ENCODE peak calls at places on chromosomes 1 and 21, in five cellular contexts. O, N, C, T and M are unnamed samples.

GRCh38 chr1:94255476-94255875 is 18.1 kb upstream of the ARHGAP29 start:
- DNase-seq in O (no peak), N (no peak), C (no peak), T (no peak), M (no peak)

GRCh38 chr1:19596065-19596718 is 47.9 kb upstream of the NBL1 start:
- DNase-seq in O (no peak), N (peak), C (peak), T (no peak), M (no peak)

GRCh38 chr1:23452011-23452411 is 27.5 kb upstream of the TCEA3 start:
- DNase-seq in O (no peak), N (no peak), C (peak), T (no peak), M (no peak)

GRCh38 chr21:26847951-26848350 is 2.7 kb upstream of the ADAMTS1 start:
- DNase-seq in O (no peak), N (no peak), C (no peak), T (no peak), M (no peak)

GRCh38 chr21:42755766-42756579 is 102.6 kb downstream of the PDE9A start:
- DNase-seq in O (no peak), N (no peak), C (no peak), T (no peak), M (no peak)

GRCh38 chr1:145979746-145980435 is 15.4 kb downstream of the POLR3GL start:
- DNase-seq in O (peak), N (no peak), C (no peak), T (no peak), M (peak)

GRCh38 chr1:43945898-43946243 is 879 bp upstream of the IPO13 start:
- DNase-seq in O (no peak), N (no peak), C (no peak), T (no peak), M (no peak)

GRCh38 chr1:59107916-59108315 is 189.0 kb upstream of the FGGY start:
- DNase-seq in O (no peak), N (no peak), C (no peak), T (no peak), M (no peak)

GRCh38 chr1:93459126-93459525 is 11.2 kb downstream of the FNBP1L start:
- DNase-seq in O (no peak), N (no peak), C (no peak), T (no peak), M (no peak)

GRCh38 chr1:184254849-184255248 is 132.0 kb upstream of the C1orf21 start:
- DNase-seq in O (no peak), N (no peak), C (no peak), T (no peak), M (no peak)

GRCh38 chr1:15244813-15245212 is 2.2 kb upstream of the FHAD1 start:
- DNase-seq in O (no peak), N (no peak), C (no peak), T (no peak), M (no peak)

GRCh38 chr1:15243275-15244043 is 3.6 kb upstream of the FHAD1 start:
- DNase-seq in O (no peak), N (no peak), C (no peak), T (no peak), M (no peak)

GRCh38 chr1:15246960-15247614 is at the start of gene FHAD1:
- DNase-seq in O (no peak), N (no peak), C (peak), T (no peak), M (no peak)

GRCh38 chr1:15248238-15248637 is 1.2 kb downstream of the FHAD1 start:
- DNase-seq in O (no peak), N (no peak), C (no peak), T (no peak), M (no peak)

GRCh38 chr1:15245593-15246325 is 1.3 kb upstream of the FHAD1 start:
- DNase-seq in O (no peak), N (no peak), C (no peak), T (no peak), M (peak)
- TF ChIP-seq GABPA in O (no peak), N (no peak), C (no peak), T (no peak), M (no peak)

GRCh38 chr1:113931456-113931855 is 2.3 kb downstream of the HIPK1 start:
- DNase-seq in O (no peak), N (peak), C (no peak), T (peak), M (no peak)
- H3K27ac ChIP-seq in O (peak), N (peak), C (peak), T (peak), M (peak)

GRCh38 chr1:149936076-149936991 is at the start of gene MTMR11:
- DNase-seq in O (no peak), N (peak), C (no peak), T (peak), M (no peak)
- TF ChIP-seq REST in O (no peak), N (no peak), C (no peak), T (no peak), M (no peak)

DNA sequence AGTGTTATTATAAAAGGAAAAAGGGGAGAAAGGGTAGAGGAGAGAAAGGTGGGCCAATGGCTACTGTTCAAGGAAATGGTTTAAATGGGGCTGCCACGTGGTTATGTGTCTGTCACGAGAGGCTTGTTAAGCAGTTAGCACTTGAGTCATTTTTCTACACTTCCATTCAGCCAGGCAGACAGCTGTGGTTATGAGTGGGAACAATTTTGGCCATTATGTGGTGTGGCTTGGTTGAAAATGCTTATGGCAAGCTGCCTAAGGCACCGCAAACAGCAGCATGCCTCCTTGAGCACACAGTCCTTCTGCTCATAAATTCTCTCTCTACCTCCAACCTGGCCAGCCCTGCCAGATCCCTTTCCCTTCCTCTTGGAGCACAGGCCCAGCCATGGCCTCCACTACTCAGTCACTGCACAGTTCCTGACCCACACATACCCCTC is 3.2 kb upstream of the SRM start:
- DNase-seq in O (peak), N (no peak), C (no peak), T (no peak), M (peak)
- TF ChIP-seq GABPA in O (no peak), N (no peak), C (no peak), T (no peak), M (no peak)